ENCODE peak calls at places on chromosomes 1 and 21, in seven cellular contexts. O is K562, Q is H1, W is HCT116, X is SK-N-SH, G is GM12878, C is HepG2. K is an unnamed sample.

GRCh38 chr1:36183309-36183856 is 27.4 kb downstream of the MAP7D1 start:
- DNase-seq in X (no peak), W (no peak), G (no peak), O (no peak), Q (no peak), C (no peak), K (no peak)

GRCh38 chr1:10122926-10123325 is 87.4 kb upstream of the KIF1B start:
- DNase-seq in G (no peak), C (no peak), Q (no peak), O (no peak), W (no peak), X (no peak), K (no peak)

GRCh38 chr1:109787845-109788605 is 24.3 kb upstream of the EPS8L3 start:
- DNase-seq in Q (no peak), O (no peak), G (no peak), C (no peak), X (peak), W (no peak), K (no peak)

GRCh38 chr1:116496380-116496779 is 74.4 kb downstream of the CD58 start:
- DNase-seq in C (peak), X (no peak), O (no peak), W (no peak), Q (no peak), G (no peak), K (no peak)

GRCh38 chr21:38773108-38774061 is 32.3 kb upstream of the ETS2 start:
- DNase-seq in O (no peak), G (no peak), W (peak), Q (no peak), X (no peak), C (peak), K (no peak)

GRCh38 chr1:151135433-151136385 is 10.7 kb downstream of the SEMA6C start:
- DNase-seq in O (peak), Q (peak), X (peak), G (no peak), W (no peak), C (no peak), K (no peak)

GRCh38 chr1:64469614-64469976 is 334 bp upstream of the CACHD1 start:
- DNase-seq in C (no peak), X (no peak), O (no peak), W (no peak), Q (no peak), G (no peak), K (peak)

GRCh38 chr21:35254006-35254751 is 205.1 kb upstream of the RUNX1 start:
- DNase-seq in C (no peak), W (no peak), Q (no peak), O (no peak), X (no peak), G (no peak), K (peak)

GRCh38 chr1:231011963-231012362 is 28.1 kb downstream of the FAM89A start:
- DNase-seq in C (no peak), Q (no peak), W (no peak), G (no peak), X (no peak), O (no peak), K (no peak)

GRCh38 chr21:42590431-42591131 is 62.8 kb upstream of the PDE9A start:
- DNase-seq in O (no peak), W (no peak), X (no peak), C (no peak), G (no peak), Q (no peak), K (no peak)

GRCh38 chr1:4585216-4585615 is 69.2 kb upstream of the AJAP1 start:
- DNase-seq in W (no peak), Q (peak), C (no peak), X (peak), G (no peak), O (peak), K (no peak)

GRCh38 chr1:226870323-226871046 is at the start of gene PSEN2:
- DNase-seq in C (peak), G (no peak), X (peak), O (peak), W (peak), Q (peak), K (peak)

GRCh38 chr1:198359024-198359653 is 181.3 kb downstream of the ATP6V1G3 start:
- DNase-seq in O (no peak), X (no peak), G (no peak), C (peak), W (peak), Q (no peak), K (peak)

GRCh38 chr1:46681333-46682034 is 9.8 kb downstream of the TEX38 start:
- DNase-seq in O (no peak), Q (no peak), W (no peak), G (no peak), X (no peak), C (no peak), K (no peak)

GRCh38 chr1:62218603-62219002 is 24.0 kb downstream of the L1TD1 start:
- DNase-seq in O (no peak), X (no peak), G (no peak), C (no peak), Q (no peak), W (no peak), K (no peak)

GRCh38 chr1:64839732-64840405 is 95.0 kb downstream of the RAVER2 start:
- DNase-seq in G (no peak), X (no peak), O (no peak), W (no peak), C (no peak), Q (no peak), K (no peak)

GRCh38 chr1:85801520-85801919 is 93.3 kb upstream of the ZNHIT6 start:
- DNase-seq in W (no peak), Q (no peak), O (no peak), C (no peak), X (no peak), G (no peak), K (no peak)

GRCh38 chr1:30679976-30680305 is 43.4 kb downstream of the MATN1 start:
- DNase-seq in C (no peak), Q (no peak), X (no peak), W (no peak), G (no peak), O (no peak), K (no peak)

GRCh38 chr1:18105196-18105595 is 2.4 kb upstream of the IGSF21 start:
- DNase-seq in Q (no peak), O (no peak), G (no peak), X (no peak), W (no peak), C (no peak), K (no peak)

GRCh38 chr1:111736548-111737215 is 2.5 kb downstream of the INKA2 start:
- DNase-seq in Q (peak), W (no peak), G (no peak), O (no peak), X (no peak), C (no peak), K (no peak)

GRCh38 chr1:107689157-107689556 is 275.8 kb downstream of the VAV3 start:
- DNase-seq in W (no peak), C (no peak), Q (no peak), X (no peak), O (no peak), G (no peak), K (peak)

GRCh38 chr21:25569084-25569483 is 38.2 kb downstream of the MRPL39 start:
- DNase-seq in C (no peak), G (no peak), X (no peak), Q (no peak), W (no peak), O (no peak), K (no peak)

GRCh38 chr1:10515627-10516026 is 40.9 kb downstream of the PEX14 start:
- DNase-seq in O (no peak), Q (no peak), X (no peak), C (no peak), G (no peak), W (no peak), K (no peak)

GRCh38 chr1:118335372-118335771 is 150.3 kb upstream of the SPAG17 start:
- DNase-seq in W (no peak), Q (no peak), O (no peak), C (no peak), X (no peak), G (peak), K (no peak)

GRCh38 chr1:234917495-234918188 is 211.0 kb downstream of the TOMM20 start:
- DNase-seq in Q (no peak), W (no peak), O (no peak), G (no peak), C (no peak), X (no peak), K (no peak)

GRCh38 chr21:19224090-19224489 is 820.5 kb upstream of the TMPRSS15 start:
- DNase-seq in G (no peak), C (no peak), W (no peak), X (no peak), Q (no peak), O (no peak), K (no peak)

GRCh38 chr1:59332983-59333382 is 36.1 kb downstream of the FGGY start:
- DNase-seq in C (no peak), W (no peak), G (no peak), X (no peak), O (no peak), Q (no peak), K (no peak)

DNA sequence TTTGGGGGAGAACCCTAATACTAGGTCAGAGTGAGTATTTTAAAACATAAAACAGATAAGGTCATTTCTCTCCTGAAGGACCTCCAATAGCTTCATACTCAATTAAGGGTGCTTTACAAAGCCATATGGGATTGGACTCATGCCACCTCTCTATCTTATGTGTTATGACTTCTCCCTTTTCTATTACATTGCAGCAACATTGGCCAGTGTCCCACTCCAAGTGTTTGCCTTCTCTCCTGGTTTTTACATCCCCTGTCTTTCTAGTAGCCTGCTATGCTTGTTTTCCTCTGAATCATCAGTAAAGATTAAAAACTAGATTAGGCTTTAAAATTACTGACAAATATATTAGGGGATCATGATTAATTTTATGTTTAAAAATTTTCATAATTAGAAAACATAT is 66.6 kb downstream of the SCMH1 start:
- DNase-seq in Q (no peak), C (no peak), X (no peak), G (no peak), O (no peak), W (no peak), K (no peak)
- TF ChIP-seq JUND in Q (no peak), C (no peak), X (no peak), G (no peak), O (no peak), W (no peak), K (no peak)

GRCh38 chr1:33206340-33206739 is 24.5 kb upstream of the TRIM62 start:
- DNase-seq in O (no peak), Q (no peak), G (no peak), C (no peak), W (no peak), X (no peak), K (no peak)
- TF ChIP-seq JUND in O (no peak), Q (no peak), G (no peak), C (no peak), W (no peak), X (no peak), K (no peak)

GRCh38 chr1:8911416-8912309 is 33.2 kb upstream of the ENO1 start:
- DNase-seq in O (no peak), G (no peak), Q (no peak), X (no peak), W (no peak), C (no peak), K (no peak)
- TF ChIP-seq JUND in O (no peak), G (no peak), Q (no peak), X (no peak), W (no peak), C (no peak), K (no peak)

GRCh38 chr1:156488566-156489165 is 11.9 kb downstream of the MEF2D start:
- DNase-seq in G (no peak), Q (no peak), C (no peak), O (no peak), W (no peak), X (no peak), K (peak)
- TF ChIP-seq JUND in G (peak), Q (no peak), C (no peak), O (no peak), W (no peak), X (no peak), K (no peak)

GRCh38 chr1:154584267-154584994 is 16.9 kb downstream of the CHRNB2 start:
- DNase-seq in O (no peak), Q (no peak), G (no peak), C (no peak), X (no peak), W (no peak), K (no peak)
- TF ChIP-seq JUND in O (no peak), Q (no peak), G (no peak), C (no peak), X (no peak), W (no peak), K (no peak)

DNA sequence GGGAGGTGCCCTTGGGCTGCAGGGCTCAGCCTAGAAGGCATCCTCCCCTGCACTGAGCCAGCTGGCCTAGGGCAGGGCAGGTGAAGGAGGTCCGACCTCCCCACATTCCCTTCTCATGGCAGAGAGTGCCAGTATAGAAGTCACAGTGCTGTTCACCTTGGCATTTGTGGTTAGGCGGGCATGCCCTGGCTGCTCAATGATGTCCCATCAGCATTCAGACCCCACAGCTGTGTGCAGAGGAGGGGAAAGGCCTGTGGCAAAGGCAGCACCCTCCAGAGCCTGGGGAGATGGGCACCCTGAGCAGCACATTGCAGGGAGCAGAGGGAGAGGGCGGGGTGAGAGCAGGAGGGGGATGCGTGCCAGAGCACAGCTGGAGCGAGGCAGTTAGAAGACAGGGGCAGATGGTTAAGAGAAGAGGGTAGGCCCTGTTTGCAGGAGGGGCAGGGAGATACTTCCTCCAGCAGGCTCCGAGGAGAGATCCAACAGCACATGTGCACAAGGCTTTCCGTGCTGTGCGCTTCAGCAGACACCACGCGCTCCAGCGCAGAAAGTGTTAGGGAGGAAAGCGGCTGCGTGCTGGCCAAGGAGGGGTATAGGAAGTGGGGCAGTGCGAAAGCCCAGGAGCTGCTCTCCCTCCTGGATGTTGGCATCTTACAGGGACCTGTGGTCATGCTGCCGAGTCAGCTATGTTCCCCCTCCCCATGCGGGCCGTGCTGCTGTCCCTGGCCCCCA is 43.7 kb upstream of the COL6A1 start:
- DNase-seq in Q (no peak), C (no peak), X (no peak), W (no peak), G (no peak), O (no peak), K (no peak)
- TF ChIP-seq JUND in Q (no peak), C (no peak), X (no peak), W (no peak), G (no peak), O (no peak), K (no peak)

DNA sequence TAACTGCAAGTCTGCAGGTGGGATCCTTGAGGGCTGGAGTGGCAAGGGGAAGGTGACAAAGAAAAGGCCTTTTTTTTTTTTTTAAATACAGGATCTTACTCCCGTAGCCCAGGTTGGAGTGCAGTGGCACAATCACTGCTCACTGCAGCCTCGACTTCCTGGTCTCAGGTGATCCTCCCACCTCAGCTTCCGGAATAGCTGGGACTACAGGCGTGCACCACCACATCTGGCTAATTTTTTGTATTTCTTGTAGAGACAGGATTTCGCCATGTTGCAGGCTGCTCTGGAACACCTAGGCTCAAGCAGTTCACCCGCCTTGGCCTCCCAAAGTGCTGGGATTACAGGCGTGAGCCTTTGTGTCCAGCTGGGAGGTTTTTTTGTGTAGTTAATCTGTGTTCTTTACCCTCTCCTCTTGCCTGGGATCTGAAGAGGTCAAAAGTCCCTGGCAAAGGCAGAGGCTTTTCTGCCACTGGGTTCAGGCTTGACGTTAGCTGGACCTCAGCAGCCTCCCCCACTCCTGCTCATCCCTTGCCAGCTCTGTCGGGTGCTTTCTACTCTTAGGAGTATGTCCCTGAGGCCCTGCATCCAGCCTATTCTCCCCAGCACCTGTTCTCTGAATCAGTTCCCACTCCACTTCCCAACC is 5.2 kb downstream of the IL6R start:
- DNase-seq in O (no peak), C (no peak), G (no peak), X (no peak), Q (no peak), W (no peak), K (no peak)
- TF ChIP-seq JUND in O (no peak), C (no peak), G (no peak), X (no peak), Q (no peak), W (no peak), K (no peak)

DNA sequence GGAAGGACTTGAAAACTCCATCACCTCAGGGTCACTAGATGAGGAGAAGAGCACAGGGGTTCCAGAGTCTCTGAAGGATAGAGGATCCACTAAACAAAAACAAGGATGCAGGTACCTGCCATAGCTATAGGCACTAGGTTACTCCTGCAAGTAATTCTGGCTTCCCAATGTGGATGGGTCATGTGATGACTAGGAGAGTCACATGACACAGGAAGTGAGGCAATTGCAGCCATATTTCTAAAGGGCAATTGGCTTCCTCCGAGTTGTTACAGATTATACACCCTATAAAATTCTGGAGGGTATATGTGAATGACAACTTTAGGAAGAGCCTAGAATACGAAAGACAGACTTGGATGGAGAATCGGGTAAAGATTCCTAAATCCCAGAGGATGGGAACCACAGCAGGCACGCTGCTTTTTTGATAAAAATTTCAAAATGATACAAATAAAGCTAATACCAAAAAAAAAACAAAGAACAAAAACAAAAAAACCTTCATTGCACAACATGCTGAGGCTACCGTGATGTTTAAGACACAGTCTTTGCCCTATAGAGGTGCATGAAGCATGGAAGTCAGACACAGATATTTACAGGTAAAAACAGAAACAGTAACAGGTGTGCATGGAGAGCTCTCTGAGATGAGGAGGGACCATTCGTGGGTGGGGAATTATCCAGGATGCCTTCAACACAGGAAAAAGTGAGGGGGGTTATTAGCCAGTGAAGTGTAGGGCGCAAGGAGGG is 10.5 kb downstream of the MTX1 start:
- DNase-seq in Q (peak), W (peak), G (no peak), O (peak), C (no peak), X (peak), K (no peak)
- TF ChIP-seq JUND in Q (no peak), W (no peak), G (no peak), O (peak), C (no peak), X (no peak), K (no peak)

GRCh38 chr1:207910678-207911354 is at the start of gene CD34:
- DNase-seq in Q (peak), X (peak), W (no peak), G (no peak), C (no peak), O (no peak), K (no peak)
- TF ChIP-seq JUND in Q (no peak), X (no peak), W (no peak), G (no peak), C (no peak), O (no peak), K (no peak)

K was measured in T47D.